ENCODE peak calls at places on chromosomes 2 and 18, in four cellular contexts. P is SK-N-SH, X is endothelial cell of umbilical vein, T is AG09309. M is an unnamed sample.
A peak's percentile ranks its signal among the peaks of the same experiment; 100 is the strongest.

GRCh38 chr2:100301881-100302584 is 20.3 kb downstream of the LONRF2 start:
- DNase-seq in P (no peak), T (no peak), X (no peak), M (no peak)

GRCh38 chr2:64857581-64858471 is 131.4 kb upstream of the SLC1A4 start:
- DNase-seq in X (no peak), P (peak; percentile 47), T (peak; percentile 39), M (no peak)

GRCh38 chr2:29841386-29842004 is 79.9 kb downstream of the ALK start:
- DNase-seq in X (peak; percentile 18), T (no peak), P (peak; percentile 60), M (no peak)

GRCh38 chr18:35610089-35610488 is 28.5 kb downstream of the GALNT1 start:
- DNase-seq in X (no peak), P (no peak), T (no peak), M (no peak)

GRCh38 chr18:35415511-35416427 is 38.6 kb upstream of the ZNF396 start:
- DNase-seq in X (no peak), T (peak; percentile 29), P (no peak), M (no peak)

GRCh38 chr2:157875720-157876065 is 437 bp downstream of the ACVR1 start:
- DNase-seq in X (peak; percentile 43), P (no peak), T (no peak), M (no peak)

GRCh38 chr18:25533088-25533676 is 181.2 kb upstream of the ZNF521 start:
- DNase-seq in T (no peak), P (no peak), X (no peak), M (no peak)

GRCh38 chr2:29012211-29012681 is 31.1 kb downstream of the TOGARAM2 start:
- DNase-seq in X (no peak), P (peak; percentile 41), T (no peak), M (no peak)

GRCh38 chr2:54960118-54960517 is 90.1 kb downstream of the RTN4 start:
- DNase-seq in P (no peak), X (no peak), T (no peak), M (no peak)

GRCh38 chr2:39737661-39738060 is 41.4 kb downstream of the THUMPD2 start:
- DNase-seq in P (no peak), T (peak; percentile 64), X (no peak), M (no peak)
- H3K4me3 ChIP-seq in P (peak overlapping the region; percentile 2), T (peak overlapping the region; percentile 31), X (no peak overlapping the region), M (no peak overlapping the region)

DNA sequence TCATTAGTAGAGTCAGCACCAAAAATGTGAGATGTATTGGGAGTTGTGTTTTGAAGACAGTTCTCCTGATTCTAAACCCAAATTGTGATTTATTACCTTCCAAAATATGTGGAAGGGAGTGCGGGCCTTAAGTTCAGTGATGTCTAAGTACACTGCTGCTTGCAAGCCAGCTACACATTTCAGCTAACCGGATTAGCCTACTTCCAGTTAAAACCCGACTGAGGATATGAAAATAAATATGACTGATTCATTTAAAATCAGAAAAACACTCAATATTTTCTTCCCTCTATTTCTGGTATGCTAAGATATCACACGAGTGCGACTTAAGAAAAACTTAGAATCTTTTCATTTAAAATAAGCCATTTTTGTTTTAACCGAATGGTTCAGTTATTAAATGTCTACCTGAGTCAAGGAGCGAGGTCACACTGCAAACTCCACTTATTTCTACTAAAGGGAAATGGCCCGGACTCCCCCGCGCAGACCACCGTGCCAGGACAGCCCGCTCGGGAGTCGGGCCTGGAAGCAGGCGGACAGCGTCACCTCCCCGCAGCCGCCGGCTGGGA is 811 bp downstream of the FHL2 start:
- DNase-seq in P (no peak), X (peak; percentile 33), T (no peak), M (no peak)
- H3K4me3 ChIP-seq in P (peak overlapping the region; percentile 89), X (peak overlapping the region; percentile 59), T (peak overlapping the region; percentile 65), M (peak overlapping the region; percentile 100)

DNA sequence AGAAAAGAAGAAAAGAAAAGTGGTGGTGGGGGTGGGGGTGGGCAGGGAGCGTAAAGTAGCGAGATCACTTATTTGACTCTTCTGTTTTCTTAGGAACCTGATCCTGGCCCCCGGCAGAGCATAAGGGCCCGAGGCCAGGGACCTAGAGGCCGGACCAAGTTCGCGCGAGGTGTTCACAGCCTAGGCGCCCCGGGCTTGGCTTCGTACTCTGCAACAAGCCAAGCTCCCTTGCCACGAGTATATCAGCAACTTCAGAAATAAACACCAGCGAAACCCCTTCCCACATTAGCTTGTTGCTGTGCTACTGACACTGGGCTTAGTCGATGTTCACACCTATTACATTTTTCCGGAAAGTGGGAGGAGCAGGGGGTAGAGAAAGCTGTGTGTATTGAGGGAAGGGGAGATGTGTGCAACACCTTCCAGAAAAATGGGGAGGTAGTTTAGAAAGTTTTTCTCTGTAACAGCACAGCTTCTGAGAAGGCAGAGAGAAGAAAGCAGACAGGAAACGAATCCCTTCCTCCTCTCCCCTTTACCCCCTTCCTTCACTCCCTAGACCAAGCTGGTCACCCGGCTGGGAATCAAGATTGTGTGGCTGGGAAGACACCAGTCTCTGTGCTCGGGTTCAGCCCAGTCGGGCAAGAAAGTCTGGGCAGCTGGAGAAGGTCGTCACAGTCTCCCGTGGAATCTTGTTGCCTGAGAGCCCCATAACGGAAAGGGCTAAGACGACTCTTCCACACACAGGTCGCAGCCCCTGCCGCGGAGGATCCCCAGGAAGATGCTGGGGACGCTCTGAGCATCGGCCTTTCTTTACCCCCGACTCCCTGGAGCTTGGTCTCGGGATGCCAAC is 12.0 kb upstream of the SATB2 start:
- DNase-seq in X (no peak), P (no peak), T (no peak), M (no peak)
- H3K4me3 ChIP-seq in X (no peak overlapping the region), P (no peak overlapping the region), T (no peak overlapping the region), M (no peak overlapping the region)

GRCh38 chr2:73291093-73291460 is 2.3 kb downstream of the EGR4 start:
- DNase-seq in T (no peak), P (peak; percentile 33), X (peak; percentile 55), M (no peak)
- H3K4me3 ChIP-seq in T (no peak overlapping the region), P (no peak overlapping the region), X (no peak overlapping the region), M (peak overlapping the region; percentile 17)